ENCODE peak calls at places on chromosomes 12 and 14, in five cellular contexts. One of them, this sample, is unnamed.

GRCh38 chr12:71652656-71653055 is 11.0 kb downstream of the ZFC3H1 start:
- DNase-seq in HCT116: no peak
- DNase-seq in NCI-H1417: no peak
- DNase-seq in neural progenitor cell: no peak
- DNase-seq in hippocampal formation: no peak
- DNase-seq in this sample: no peak

GRCh38 chr12:106913456-106913855 is 42.3 kb upstream of the TMEM263 start:
- DNase-seq in HCT116: no peak
- DNase-seq in NCI-H1417: no peak
- DNase-seq in neural progenitor cell: no peak
- DNase-seq in hippocampal formation: no peak
- DNase-seq in this sample: no peak

GRCh38 chr12:25187781-25188180 is 7.2 kb downstream of the DNAI7 start:
- DNase-seq in HCT116: no peak
- DNase-seq in NCI-H1417: no peak
- DNase-seq in neural progenitor cell: no peak
- DNase-seq in hippocampal formation: no peak
- DNase-seq in this sample: no peak

GRCh38 chr14:60839657-60840056 is 105.1 kb downstream of the MNAT1 start:
- DNase-seq in HCT116: no peak
- DNase-seq in NCI-H1417: no peak
- DNase-seq in neural progenitor cell: no peak
- DNase-seq in hippocampal formation: no peak
- DNase-seq in this sample: no peak

GRCh38 chr12:26226629-26227375 is 31.4 kb downstream of the SSPN start:
- DNase-seq in HCT116: no peak
- DNase-seq in NCI-H1417: peak; percentile 88
- DNase-seq in neural progenitor cell: peak; percentile 82
- DNase-seq in hippocampal formation: peak; percentile 48
- DNase-seq in this sample: peak; percentile 90

GRCh38 chr12:42744539-42745156 is 155.1 kb upstream of the PRICKLE1 start:
- DNase-seq in HCT116: no peak
- DNase-seq in NCI-H1417: no peak
- DNase-seq in neural progenitor cell: no peak
- DNase-seq in hippocampal formation: no peak
- DNase-seq in this sample: no peak

GRCh38 chr12:65232490-65233077 is 45.9 kb upstream of the MSRB3 start:
- DNase-seq in HCT116: no peak
- DNase-seq in NCI-H1417: peak; percentile 35
- DNase-seq in neural progenitor cell: no peak
- DNase-seq in hippocampal formation: no peak
- DNase-seq in this sample: no peak

GRCh38 chr12:112936927-112937326 is 1.3 kb upstream of the OAS3 start:
- DNase-seq in HCT116: no peak
- DNase-seq in NCI-H1417: no peak
- DNase-seq in neural progenitor cell: no peak
- DNase-seq in hippocampal formation: no peak
- DNase-seq in this sample: no peak

GRCh38 chr12:88833641-88834116 is 253.4 kb upstream of the KITLG start:
- DNase-seq in HCT116: no peak
- DNase-seq in NCI-H1417: no peak
- DNase-seq in neural progenitor cell: no peak
- DNase-seq in hippocampal formation: no peak
- DNase-seq in this sample: no peak

GRCh38 chr14:106622200-106622745 is 1095.9 kb downstream of the TMEM121 start:
- DNase-seq in HCT116: no peak
- DNase-seq in NCI-H1417: no peak
- DNase-seq in neural progenitor cell: no peak
- DNase-seq in hippocampal formation: no peak
- DNase-seq in this sample: no peak

GRCh38 chr12:7933255-7933726 is 2.7 kb downstream of the SLC2A3 start:
- DNase-seq in HCT116: peak; percentile 94
- DNase-seq in NCI-H1417: peak; percentile 71
- DNase-seq in neural progenitor cell: peak; percentile 91
- DNase-seq in hippocampal formation: peak; percentile 46
- DNase-seq in this sample: peak; percentile 73

GRCh38 chr12:68113644-68114043 is 45.9 kb downstream of the IFNG start:
- DNase-seq in HCT116: peak; percentile 22
- DNase-seq in NCI-H1417: peak; percentile 32
- DNase-seq in neural progenitor cell: peak; percentile 22
- DNase-seq in hippocampal formation: no peak
- DNase-seq in this sample: no peak

GRCh38 chr14:64639340-64639821 is 64.8 kb upstream of the PLEKHG3 start:
- DNase-seq in HCT116: no peak
- DNase-seq in NCI-H1417: no peak
- DNase-seq in neural progenitor cell: peak; percentile 26
- DNase-seq in hippocampal formation: no peak
- DNase-seq in this sample: no peak

GRCh38 chr12:52087961-52088820 is 8.7 kb downstream of the SMIM41 start:
- DNase-seq in HCT116: no peak
- DNase-seq in NCI-H1417: peak; percentile 41
- DNase-seq in neural progenitor cell: no peak
- DNase-seq in hippocampal formation: no peak
- DNase-seq in this sample: peak; percentile 40

GRCh38 chr12:10159280-10159679 is 12.7 kb downstream of the OLR1 start:
- DNase-seq in HCT116: no peak
- DNase-seq in NCI-H1417: no peak
- DNase-seq in neural progenitor cell: no peak
- DNase-seq in hippocampal formation: no peak
- DNase-seq in this sample: no peak

GRCh38 chr12:126182619-126183236 is 1117.5 kb downstream of the AACS start:
- DNase-seq in HCT116: no peak
- DNase-seq in NCI-H1417: no peak
- DNase-seq in neural progenitor cell: no peak
- DNase-seq in hippocampal formation: no peak
- DNase-seq in this sample: no peak

GRCh38 chr12:122944588-122944987 is 21.7 kb downstream of the ABCB9 start:
- DNase-seq in HCT116: peak; percentile 79
- DNase-seq in NCI-H1417: no peak
- DNase-seq in neural progenitor cell: no peak
- DNase-seq in hippocampal formation: peak; percentile 78
- DNase-seq in this sample: peak; percentile 30

GRCh38 chr14:33938131-33938949 is 12.5 kb downstream of the EGLN3 start:
- DNase-seq in HCT116: peak; percentile 76
- DNase-seq in NCI-H1417: peak; percentile 84
- DNase-seq in neural progenitor cell: peak; percentile 82
- DNase-seq in hippocampal formation: peak; percentile 37
- DNase-seq in this sample: peak; percentile 87

GRCh38 chr12:33052141-33053051 is 155.8 kb upstream of the PKP2 start:
- DNase-seq in HCT116: no peak
- DNase-seq in NCI-H1417: no peak
- DNase-seq in neural progenitor cell: no peak
- DNase-seq in hippocampal formation: no peak
- DNase-seq in this sample: no peak

GRCh38 chr12:56120158-56120846 is 2.2 kb downstream of the ZC3H10 start:
- DNase-seq in HCT116: no peak
- DNase-seq in NCI-H1417: no peak
- DNase-seq in neural progenitor cell: no peak
- DNase-seq in hippocampal formation: no peak
- DNase-seq in this sample: no peak

GRCh38 chr14:42930058-42930457 is 1323.4 kb downstream of the LRFN5 start:
- DNase-seq in HCT116: no peak
- DNase-seq in NCI-H1417: peak; percentile 35
- DNase-seq in neural progenitor cell: peak; percentile 10
- DNase-seq in hippocampal formation: no peak
- DNase-seq in this sample: peak; percentile 26

GRCh38 chr14:85165091-85165490 is 364.9 kb upstream of the FLRT2 start:
- DNase-seq in HCT116: no peak
- DNase-seq in NCI-H1417: no peak
- DNase-seq in neural progenitor cell: no peak
- DNase-seq in hippocampal formation: no peak
- DNase-seq in this sample: no peak

GRCh38 chr14:65658202-65658601 is 245.7 kb downstream of the FUT8 start:
- DNase-seq in HCT116: no peak
- DNase-seq in NCI-H1417: no peak
- DNase-seq in neural progenitor cell: no peak
- DNase-seq in hippocampal formation: no peak
- DNase-seq in this sample: no peak

GRCh38 chr12:116864371-116865160 is 16.7 kb downstream of the HRK start:
- DNase-seq in HCT116: no peak
- DNase-seq in NCI-H1417: no peak
- DNase-seq in neural progenitor cell: no peak
- DNase-seq in hippocampal formation: no peak
- DNase-seq in this sample: no peak

GRCh38 chr12:15423629-15424028 is 101.3 kb downstream of the PTPRO start:
- DNase-seq in HCT116: no peak
- DNase-seq in NCI-H1417: peak; percentile 79
- DNase-seq in neural progenitor cell: no peak
- DNase-seq in hippocampal formation: no peak
- DNase-seq in this sample: no peak

GRCh38 chr12:115632323-115632722 is 645.2 kb downstream of the MED13L start:
- DNase-seq in HCT116: no peak
- DNase-seq in NCI-H1417: no peak
- DNase-seq in neural progenitor cell: no peak
- DNase-seq in hippocampal formation: no peak
- DNase-seq in this sample: no peak

GRCh38 chr12:94872671-94873367 is 130.7 kb downstream of the NDUFA12 start:
- DNase-seq in HCT116: no peak
- DNase-seq in NCI-H1417: peak; percentile 72
- DNase-seq in neural progenitor cell: peak; percentile 44
- DNase-seq in hippocampal formation: no peak
- DNase-seq in this sample: peak; percentile 65

GRCh38 chr12:57008113-57008687 is 1.9 kb upstream of the ZBTB39 start:
- DNase-seq in HCT116: peak; percentile 52
- DNase-seq in NCI-H1417: peak; percentile 81
- DNase-seq in neural progenitor cell: peak; percentile 61
- DNase-seq in hippocampal formation: no peak
- DNase-seq in this sample: peak; percentile 32

GRCh38 chr12:39367494-39367893 is 75.4 kb downstream of the KIF21A start:
- DNase-seq in HCT116: no peak
- DNase-seq in NCI-H1417: no peak
- DNase-seq in neural progenitor cell: no peak
- DNase-seq in hippocampal formation: no peak
- DNase-seq in this sample: no peak

GRCh38 chr12:116950628-116951325 is 40.0 kb downstream of the FBXW8 start:
- DNase-seq in HCT116: no peak
- DNase-seq in NCI-H1417: no peak
- DNase-seq in neural progenitor cell: no peak
- DNase-seq in hippocampal formation: no peak
- DNase-seq in this sample: no peak